ENCODE peak calls at places on chromosomes 4 and X, in four cellular contexts. One of them, this sample, is unnamed.

GRCh38 chr4:128600410-128600809 is 209.1 kb upstream of the JADE1 start:
- DNase-seq in GM12878: no peak
- DNase-seq in HepG2: peak; percentile 33
- DNase-seq in H1: peak; percentile 31
- DNase-seq in this sample: no peak

GRCh38 chrX:134373736-134374135 is 86.2 kb upstream of the HPRT1 start:
- DNase-seq in H1: no peak
- DNase-seq in GM12878: no peak
- DNase-seq in HepG2: no peak
- DNase-seq in this sample: peak; percentile 9

GRCh38 chr4:60683357-60683756 is 516.8 kb upstream of the ADGRL3 start:
- DNase-seq in HepG2: no peak
- DNase-seq in H1: no peak
- DNase-seq in GM12878: no peak
- DNase-seq in this sample: no peak

GRCh38 chrX:129706395-129707072 is 32.2 kb upstream of the XPNPEP2 start:
- DNase-seq in HepG2: no peak
- DNase-seq in H1: no peak
- DNase-seq in GM12878: no peak
- DNase-seq in this sample: no peak

GRCh38 chr4:4666693-4667642 is 125.1 kb upstream of the STX18 start:
- DNase-seq in HepG2: no peak
- DNase-seq in H1: no peak
- DNase-seq in GM12878: no peak
- DNase-seq in this sample: no peak

GRCh38 chr4:24794916-24795665 is at the start of gene SOD3:
- DNase-seq in H1: peak; percentile 74
- DNase-seq in GM12878: no peak
- DNase-seq in HepG2: peak; percentile 18
- DNase-seq in this sample: peak; percentile 50

GRCh38 chrX:45068555-45068954 is 132.1 kb downstream of the DIPK2B start:
- DNase-seq in GM12878: no peak
- DNase-seq in H1: no peak
- DNase-seq in HepG2: no peak
- DNase-seq in this sample: no peak

GRCh38 chr4:105657117-105657765 is 51.2 kb downstream of the INTS12 start:
- DNase-seq in GM12878: no peak
- DNase-seq in H1: no peak
- DNase-seq in HepG2: no peak
- DNase-seq in this sample: no peak

GRCh38 chr4:78951862-78952472 is 12.7 kb upstream of the PAQR3 start:
- DNase-seq in HepG2: peak; percentile 33
- DNase-seq in H1: no peak
- DNase-seq in GM12878: no peak
- DNase-seq in this sample: peak; percentile 60

GRCh38 chr4:166078956-166079355 is 205.9 kb downstream of the TLL1 start:
- DNase-seq in HepG2: no peak
- DNase-seq in H1: no peak
- DNase-seq in GM12878: no peak
- DNase-seq in this sample: no peak

GRCh38 chrX:68808686-68809357 is 20.0 kb upstream of the EFNB1 start:
- DNase-seq in HepG2: no peak
- DNase-seq in GM12878: no peak
- DNase-seq in H1: no peak
- DNase-seq in this sample: peak; percentile 28

GRCh38 chr4:139453371-139454110 is 380 bp upstream of the RAB33B start:
- DNase-seq in GM12878: peak; percentile 90
- DNase-seq in HepG2: peak; percentile 94
- DNase-seq in H1: peak; percentile 97
- DNase-seq in this sample: peak; percentile 91

GRCh38 chr4:2936773-2937145 is 26.4 kb downstream of the NOP14 start:
- DNase-seq in H1: no peak
- DNase-seq in HepG2: no peak
- DNase-seq in GM12878: peak; percentile 53
- DNase-seq in this sample: no peak

GRCh38 chrX:63566856-63567255 is 215.7 kb upstream of the SPIN4 start:
- DNase-seq in HepG2: no peak
- DNase-seq in GM12878: no peak
- DNase-seq in H1: no peak
- DNase-seq in this sample: no peak

GRCh38 chr4:67438975-67439374 is 106.3 kb downstream of the CENPC start:
- DNase-seq in HepG2: no peak
- DNase-seq in GM12878: no peak
- DNase-seq in H1: no peak
- DNase-seq in this sample: no peak
- TF ChIP-seq SRF in HepG2: no peak
- TF ChIP-seq SRF in GM12878: no peak
- TF ChIP-seq SRF in H1: no peak
- TF ChIP-seq SRF in this sample: no peak

GRCh38 chr4:27357283-27357682 is 496.6 kb downstream of the STIM2 start:
- DNase-seq in H1: no peak
- DNase-seq in GM12878: no peak
- DNase-seq in HepG2: no peak
- DNase-seq in this sample: no peak

GRCh38 chr4:27358269-27358668 is 497.6 kb downstream of the STIM2 start:
- DNase-seq in H1: no peak
- DNase-seq in HepG2: no peak
- DNase-seq in GM12878: no peak
- DNase-seq in this sample: no peak

GRCh38 chr4:27364509-27364908 is 503.9 kb downstream of the STIM2 start:
- DNase-seq in H1: no peak
- DNase-seq in GM12878: no peak
- DNase-seq in HepG2: no peak
- DNase-seq in this sample: no peak

GRCh38 chr4:27366424-27366823 is 505.8 kb downstream of the STIM2 start:
- DNase-seq in HepG2: no peak
- DNase-seq in H1: no peak
- DNase-seq in GM12878: no peak
- DNase-seq in this sample: no peak

DNA sequence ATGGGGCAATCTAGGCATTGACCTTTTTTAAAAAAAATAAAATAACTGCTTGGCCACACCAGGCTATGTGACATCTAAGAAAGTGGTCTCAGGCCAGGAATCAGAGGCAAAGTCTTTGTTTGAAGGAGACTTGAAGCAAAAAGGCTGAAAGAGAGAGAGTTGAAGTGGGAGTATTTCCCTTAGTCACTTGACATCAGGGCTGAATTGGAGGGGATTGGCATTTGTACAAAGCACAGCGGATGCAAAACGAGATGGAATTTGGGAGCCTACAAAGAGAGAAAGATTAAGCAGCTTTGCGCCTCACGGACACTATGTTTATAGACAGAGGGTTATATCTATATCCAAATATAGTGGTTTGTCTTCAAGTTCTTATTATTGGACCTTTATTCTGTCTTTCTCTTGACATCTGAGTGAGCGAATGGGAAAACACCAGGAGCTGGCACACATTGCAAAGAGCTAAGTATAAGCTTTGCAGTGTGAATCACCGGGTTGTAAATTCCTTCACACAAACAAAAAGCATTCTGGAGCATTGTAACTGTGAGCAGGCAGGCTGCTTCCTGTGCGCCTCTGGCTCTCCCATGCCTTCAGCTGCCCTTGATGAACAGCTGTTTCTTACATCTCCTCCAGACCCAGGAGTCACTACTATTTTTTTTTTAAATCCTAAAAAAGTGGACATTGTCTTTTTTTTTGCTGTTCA is 500.2 kb downstream of the STIM2 start:
- DNase-seq in GM12878: no peak
- DNase-seq in H1: no peak
- DNase-seq in HepG2: no peak
- DNase-seq in this sample: no peak
- TF ChIP-seq USF2 in GM12878: no peak
- TF ChIP-seq USF2 in H1: no peak
- TF ChIP-seq USF2 in HepG2: no peak
- TF ChIP-seq USF2 in this sample: no peak

DNA sequence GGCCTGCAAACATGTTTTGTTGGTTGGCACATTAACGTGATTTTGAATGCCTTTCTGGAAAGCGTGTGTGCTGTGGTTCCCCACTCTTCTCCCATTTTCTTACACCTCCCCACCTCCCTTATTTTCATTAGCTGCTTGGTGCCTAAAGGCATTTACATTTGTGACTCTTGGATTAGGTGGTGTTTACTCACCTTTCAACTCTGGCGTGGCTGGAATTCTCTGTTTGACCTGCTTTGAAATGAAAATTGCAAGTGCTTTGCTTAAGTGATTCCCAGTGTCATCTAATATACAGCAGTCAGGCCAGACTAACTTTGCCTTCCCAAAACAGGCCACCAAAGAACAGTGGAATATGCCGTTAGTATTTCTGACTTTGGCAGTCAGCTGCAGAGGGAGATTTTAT is 80.5 kb downstream of the NHSL2 start:
- DNase-seq in HepG2: no peak
- DNase-seq in GM12878: no peak
- DNase-seq in H1: no peak
- DNase-seq in this sample: no peak
- TF ChIP-seq CEBPB in HepG2: no peak
- TF ChIP-seq CEBPB in GM12878: no peak
- TF ChIP-seq CEBPB in H1: no peak
- TF ChIP-seq CEBPB in this sample: no peak

GRCh38 chr4:80184791-80185756 is 12.2 kb upstream of the PRDM8 start:
- DNase-seq in HepG2: no peak
- DNase-seq in H1: peak; percentile 64
- DNase-seq in GM12878: no peak
- DNase-seq in this sample: no peak

GRCh38 chr4:80182237-80182866 is 15.0 kb upstream of the PRDM8 start:
- DNase-seq in HepG2: no peak
- DNase-seq in H1: no peak
- DNase-seq in GM12878: no peak
- DNase-seq in this sample: no peak

GRCh38 chr4:80185787-80186548 is 11.3 kb upstream of the PRDM8 start:
- DNase-seq in H1: no peak
- DNase-seq in GM12878: no peak
- DNase-seq in HepG2: no peak
- DNase-seq in this sample: no peak

GRCh38 chr4:80183196-80184052 is 13.9 kb upstream of the PRDM8 start:
- DNase-seq in GM12878: no peak
- DNase-seq in H1: no peak
- DNase-seq in HepG2: no peak
- DNase-seq in this sample: no peak

DNA sequence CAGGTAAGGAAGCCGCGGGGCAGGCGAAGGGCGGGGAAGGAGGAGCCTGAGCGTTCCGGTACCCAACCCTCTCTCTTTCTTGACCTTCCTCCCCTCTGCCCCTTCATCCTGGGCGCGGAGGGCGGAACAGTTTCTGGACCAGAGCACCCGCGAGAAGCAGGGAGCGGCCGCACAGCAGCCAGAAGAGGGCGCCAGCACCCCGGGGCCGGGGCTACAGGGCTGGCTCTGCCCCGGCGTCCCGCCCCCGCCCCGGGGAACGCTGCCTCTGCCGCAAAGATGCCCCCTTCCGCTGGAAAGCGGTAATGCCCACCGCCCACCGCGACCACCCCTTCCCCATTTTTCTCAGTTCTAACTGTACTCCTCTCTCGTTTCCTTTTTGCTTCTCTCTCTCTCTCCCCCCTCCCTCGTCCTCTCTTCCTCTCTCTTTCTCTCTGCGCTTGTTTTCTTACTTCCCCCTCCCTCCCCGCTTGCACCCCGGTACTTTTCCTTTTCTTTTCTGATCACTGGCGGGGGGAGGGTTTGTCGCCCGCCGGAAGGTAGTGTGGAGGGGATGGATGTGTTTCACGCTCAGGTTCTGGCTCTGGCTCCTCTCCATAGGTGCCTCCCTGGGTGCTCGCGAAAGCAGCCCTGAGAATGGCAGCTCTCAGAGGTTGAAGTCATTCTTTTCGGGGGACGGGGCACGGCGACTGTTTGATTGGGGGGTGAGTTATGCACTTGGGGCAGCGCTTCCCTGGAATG is 13.1 kb upstream of the PRDM8 start:
- DNase-seq in GM12878: no peak
- DNase-seq in H1: peak; percentile 99
- DNase-seq in HepG2: peak; percentile 32
- DNase-seq in this sample: no peak
- TF ChIP-seq SRF in GM12878: no peak
- TF ChIP-seq SRF in H1: no peak
- TF ChIP-seq SRF in HepG2: no peak
- TF ChIP-seq SRF in this sample: no peak

DNA sequence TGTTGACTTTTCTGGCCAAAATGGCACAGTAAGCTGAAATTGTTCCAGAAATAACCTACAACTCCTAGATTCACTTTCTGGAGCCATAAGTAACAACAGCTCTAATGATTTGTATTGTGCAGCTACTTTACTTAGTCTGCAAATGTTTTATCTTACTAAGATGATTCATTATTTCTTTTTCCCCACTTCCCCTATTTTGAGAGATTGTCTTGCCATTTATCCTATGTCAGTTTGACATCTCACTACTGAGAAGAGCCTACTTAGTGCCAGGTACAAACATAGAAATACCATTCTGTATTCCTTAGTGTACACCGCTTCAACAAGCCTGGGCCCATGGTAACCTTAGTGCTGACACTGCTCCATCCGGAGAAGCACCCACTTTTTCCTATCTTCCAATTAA is 13.8 kb upstream of the STK26 start:
- DNase-seq in HepG2: no peak
- DNase-seq in GM12878: no peak
- DNase-seq in H1: no peak
- DNase-seq in this sample: no peak
- TF ChIP-seq USF2 in HepG2: no peak
- TF ChIP-seq USF2 in GM12878: no peak
- TF ChIP-seq USF2 in H1: no peak
- TF ChIP-seq USF2 in this sample: no peak

DNA sequence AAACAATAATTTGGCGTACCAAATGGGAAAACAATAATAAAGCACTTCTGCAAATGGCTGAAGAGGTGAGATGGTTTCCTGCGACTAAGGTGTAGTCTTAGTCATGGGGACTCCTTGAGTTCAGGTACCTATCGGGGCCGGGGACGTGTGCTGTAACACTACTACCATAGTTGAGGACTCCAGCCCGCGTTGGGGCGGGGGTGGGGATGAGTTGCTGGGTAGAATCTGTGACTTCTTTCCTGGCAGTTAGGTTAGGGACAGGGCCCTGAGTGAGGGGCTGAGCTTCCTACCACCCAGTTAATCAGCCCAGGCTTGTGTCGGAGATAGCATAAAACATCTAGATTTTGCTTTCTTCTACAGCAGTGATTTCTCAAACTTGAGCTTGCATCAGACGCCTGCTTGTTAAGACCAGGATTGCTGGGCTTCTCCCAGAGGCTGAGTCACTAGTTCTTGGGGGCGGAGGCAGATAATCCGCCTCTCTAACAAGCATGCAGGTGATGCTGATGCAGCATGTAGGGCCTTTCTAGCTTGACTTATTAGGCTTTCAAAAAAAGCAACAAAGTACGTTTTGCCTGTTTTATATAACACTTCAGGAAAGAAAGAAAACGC is 30.2 kb downstream of the RBBP7 start:
- DNase-seq in H1: no peak
- DNase-seq in GM12878: no peak
- DNase-seq in HepG2: no peak
- DNase-seq in this sample: no peak
- TF ChIP-seq CEBPB in H1: no peak
- TF ChIP-seq CEBPB in GM12878: no peak
- TF ChIP-seq CEBPB in HepG2: no peak
- TF ChIP-seq CEBPB in this sample: no peak

This sample was measured in K562.